ENCODE peak calls at places on chromosomes 16 and 17, in four cellular contexts. I, L, O and P are unnamed samples.
A peak's percentile ranks its signal among the peaks of the same experiment; 100 is the strongest.

GRCh38 chr17:80894439-80894721 is 97.3 kb upstream of the CHMP6 start:
- DNase-seq in I (no peak), O (no peak), L (no peak), P (no peak)

GRCh38 chr16:22787456-22788189 is 26.3 kb upstream of the HS3ST2 start:
- DNase-seq in L (no peak), I (no peak), O (peak; percentile 1), P (peak; percentile 51)

GRCh38 chr17:11503292-11503691 is 95.0 kb upstream of the DNAH9 start:
- DNase-seq in L (no peak), I (no peak), O (no peak), P (no peak)

GRCh38 chr17:49588726-49589555 is 13.3 kb downstream of the NXPH3 start:
- DNase-seq in L (no peak), O (no peak), I (peak; percentile 14), P (no peak)

GRCh38 chr17:60901222-60901621 is 223.6 kb downstream of the BCAS3 start:
- DNase-seq in O (peak; percentile 16), I (no peak), L (no peak), P (no peak)

GRCh38 chr17:10316986-10317834 is 55.6 kb downstream of the MYH13 start:
- DNase-seq in O (peak; percentile 54), L (peak; percentile 59), I (no peak), P (peak; percentile 72)

GRCh38 chr17:29347831-29348281 is 42.3 kb upstream of the TAOK1 start:
- DNase-seq in I (no peak), L (no peak), O (peak; percentile 88), P (no peak)

GRCh38 chr17:7956208-7956965 is 24.4 kb downstream of the CNTROB start:
- DNase-seq in I (no peak), L (peak; percentile 14), O (peak; percentile 81), P (peak; percentile 77)

GRCh38 chr17:77011173-77012011 is 129.4 kb upstream of the SEC14L1 start:
- DNase-seq in O (peak; percentile 48), I (no peak), L (no peak), P (peak; percentile 63)

GRCh38 chr17:19935169-19935568 is 42.5 kb downstream of the AKAP10 start:
- DNase-seq in I (no peak), L (no peak), O (no peak), P (no peak)

GRCh38 chr16:2587891-2588565 is 50.2 kb downstream of the PDPK1 start:
- DNase-seq in O (no peak), L (no peak), I (no peak), P (no peak)

GRCh38 chr16:2910441-2910840 is 1.3 kb upstream of the FLYWCH1 start:
- DNase-seq in I (no peak), O (no peak), L (no peak), P (no peak)

GRCh38 chr16:17225551-17225950 is 245.2 kb downstream of the XYLT1 start:
- DNase-seq in I (no peak), O (no peak), L (no peak), P (no peak)

GRCh38 chr16:18839555-18839954 is 38.2 kb upstream of the ARL6IP1 start:
- DNase-seq in L (no peak), O (no peak), I (no peak), P (peak; percentile 41)

GRCh38 chr17:3963214-3964201 is 729 bp downstream of the ATP2A3 start:
- DNase-seq in O (no peak), L (peak; percentile 45), I (no peak), P (no peak)

GRCh38 chr17:71850792-71851191 is 270.0 kb upstream of the SOX9 start:
- DNase-seq in L (no peak), O (no peak), I (no peak), P (no peak)

GRCh38 chr17:4327638-4328037 is 38.8 kb downstream of the UBE2G1 start:
- DNase-seq in I (no peak), O (peak; percentile 54), L (no peak), P (no peak)

GRCh38 chr16:57721356-57721755 is 14.2 kb upstream of the KATNB1 start:
- DNase-seq in I (no peak), L (no peak), O (no peak), P (no peak)

GRCh38 chr16:84928679-84929420 is 82.5 kb downstream of the ZDHHC7 start:
- DNase-seq in I (no peak), O (peak; percentile 70), L (peak; percentile 48), P (peak; percentile 43)

GRCh38 chr17:40317345-40317873 is 8.4 kb downstream of the RARA start:
- DNase-seq in O (peak; percentile 82), I (peak; percentile 47), L (no peak), P (peak; percentile 74)

GRCh38 chr17:29138991-29139682 is 41.1 kb downstream of the MYO18A start:
- DNase-seq in L (no peak), O (no peak), I (no peak), P (no peak)